ENCODE peak calls at places on chromosomes 3 and 15, in ten cellular contexts. One of them, this sample, is unnamed.

GRCh38 chr3:195548046-195548445 is 4.9 kb upstream of the PPP1R2 start:
- DNase-seq in NCI-H1105: no peak
- DNase-seq in anterior cingulate cortex: no peak
- DNase-seq in hippocampal formation: no peak
- DNase-seq in fibroblast of the aortic adventitia: no peak
- DNase-seq in KG1: no peak
- DNase-seq in HuH-7: no peak
- DNase-seq in upper lobe of right lung: no peak
- DNase-seq in HFF-Myc: no peak
- DNase-seq in GOT3: no peak
- DNase-seq in this sample: no peak

GRCh38 chr15:58839485-58839884 is 68.4 kb downstream of the MINDY2 start:
- DNase-seq in NCI-H1105: no peak
- DNase-seq in anterior cingulate cortex: no peak
- DNase-seq in hippocampal formation: no peak
- DNase-seq in fibroblast of the aortic adventitia: peak
- DNase-seq in KG1: no peak
- DNase-seq in HuH-7: peak
- DNase-seq in upper lobe of right lung: no peak
- DNase-seq in HFF-Myc: no peak
- DNase-seq in GOT3: no peak
- DNase-seq in this sample: peak

GRCh38 chr3:52322466-52322865 is 6.3 kb downstream of the DNAH1 start:
- DNase-seq in NCI-H1105: no peak
- DNase-seq in anterior cingulate cortex: no peak
- DNase-seq in hippocampal formation: no peak
- DNase-seq in fibroblast of the aortic adventitia: no peak
- DNase-seq in KG1: no peak
- DNase-seq in HuH-7: no peak
- DNase-seq in upper lobe of right lung: no peak
- DNase-seq in HFF-Myc: no peak
- DNase-seq in GOT3: no peak
- DNase-seq in this sample: no peak

GRCh38 chr15:31274496-31275330 is 51.9 kb upstream of the KLF13 start:
- DNase-seq in NCI-H1105: no peak
- DNase-seq in anterior cingulate cortex: no peak
- DNase-seq in hippocampal formation: no peak
- DNase-seq in fibroblast of the aortic adventitia: no peak
- DNase-seq in KG1: no peak
- DNase-seq in HuH-7: no peak
- DNase-seq in upper lobe of right lung: no peak
- DNase-seq in HFF-Myc: no peak
- DNase-seq in GOT3: no peak
- DNase-seq in this sample: peak

GRCh38 chr15:64133619-64134018 is 17.9 kb upstream of the SNX22 start:
- DNase-seq in NCI-H1105: no peak
- DNase-seq in anterior cingulate cortex: no peak
- DNase-seq in hippocampal formation: no peak
- DNase-seq in fibroblast of the aortic adventitia: no peak
- DNase-seq in KG1: no peak
- DNase-seq in HuH-7: no peak
- DNase-seq in upper lobe of right lung: no peak
- DNase-seq in HFF-Myc: no peak
- DNase-seq in GOT3: no peak
- DNase-seq in this sample: no peak

GRCh38 chr3:114411811-114412803 is 118.3 kb downstream of the TIGIT start:
- DNase-seq in NCI-H1105: no peak
- DNase-seq in anterior cingulate cortex: no peak
- DNase-seq in hippocampal formation: no peak
- DNase-seq in fibroblast of the aortic adventitia: peak
- DNase-seq in KG1: no peak
- DNase-seq in HuH-7: no peak
- DNase-seq in upper lobe of right lung: no peak
- DNase-seq in HFF-Myc: no peak
- DNase-seq in GOT3: no peak
- DNase-seq in this sample: peak

GRCh38 chr3:126167550-126167949 is 12.8 kb downstream of the ALDH1L1 start:
- DNase-seq in NCI-H1105: no peak
- DNase-seq in anterior cingulate cortex: no peak
- DNase-seq in hippocampal formation: no peak
- DNase-seq in fibroblast of the aortic adventitia: no peak
- DNase-seq in KG1: no peak
- DNase-seq in HuH-7: no peak
- DNase-seq in upper lobe of right lung: no peak
- DNase-seq in HFF-Myc: no peak
- DNase-seq in GOT3: no peak
- DNase-seq in this sample: no peak

GRCh38 chr15:29670945-29671307 is 151.3 kb downstream of the TJP1 start:
- DNase-seq in NCI-H1105: no peak
- DNase-seq in anterior cingulate cortex: no peak
- DNase-seq in hippocampal formation: no peak
- DNase-seq in fibroblast of the aortic adventitia: peak
- DNase-seq in KG1: no peak
- DNase-seq in HuH-7: no peak
- DNase-seq in upper lobe of right lung: no peak
- DNase-seq in HFF-Myc: no peak
- DNase-seq in GOT3: peak
- DNase-seq in this sample: peak

GRCh38 chr3:33541918-33542317 is 101.7 kb upstream of the UBP1 start:
- DNase-seq in NCI-H1105: no peak
- DNase-seq in anterior cingulate cortex: no peak
- DNase-seq in hippocampal formation: no peak
- DNase-seq in fibroblast of the aortic adventitia: no peak
- DNase-seq in KG1: no peak
- DNase-seq in HuH-7: no peak
- DNase-seq in upper lobe of right lung: no peak
- DNase-seq in HFF-Myc: no peak
- DNase-seq in GOT3: no peak
- DNase-seq in this sample: no peak

GRCh38 chr3:76438971-76439370 is 600.9 kb upstream of the ROBO2 start:
- DNase-seq in NCI-H1105: no peak
- DNase-seq in anterior cingulate cortex: no peak
- DNase-seq in hippocampal formation: no peak
- DNase-seq in fibroblast of the aortic adventitia: no peak
- DNase-seq in KG1: no peak
- DNase-seq in HuH-7: no peak
- DNase-seq in upper lobe of right lung: no peak
- DNase-seq in HFF-Myc: no peak
- DNase-seq in GOT3: no peak
- DNase-seq in this sample: no peak

GRCh38 chr3:171121801-171122200 is 95.3 kb upstream of the SLC2A2 start:
- DNase-seq in NCI-H1105: no peak
- DNase-seq in anterior cingulate cortex: no peak
- DNase-seq in hippocampal formation: no peak
- DNase-seq in fibroblast of the aortic adventitia: no peak
- DNase-seq in KG1: no peak
- DNase-seq in HuH-7: no peak
- DNase-seq in upper lobe of right lung: no peak
- DNase-seq in HFF-Myc: no peak
- DNase-seq in GOT3: no peak
- DNase-seq in this sample: no peak

GRCh38 chr3:43957553-43957952 is 266.8 kb downstream of the ABHD5 start:
- DNase-seq in NCI-H1105: no peak
- DNase-seq in anterior cingulate cortex: no peak
- DNase-seq in hippocampal formation: no peak
- DNase-seq in fibroblast of the aortic adventitia: no peak
- DNase-seq in KG1: no peak
- DNase-seq in HuH-7: no peak
- DNase-seq in upper lobe of right lung: no peak
- DNase-seq in HFF-Myc: no peak
- DNase-seq in GOT3: no peak
- DNase-seq in this sample: no peak

GRCh38 chr3:47661121-47661752 is 82.6 kb upstream of the CSPG5 start:
- DNase-seq in NCI-H1105: no peak
- DNase-seq in anterior cingulate cortex: no peak
- DNase-seq in hippocampal formation: no peak
- DNase-seq in fibroblast of the aortic adventitia: peak
- DNase-seq in KG1: no peak
- DNase-seq in HuH-7: no peak
- DNase-seq in upper lobe of right lung: no peak
- DNase-seq in HFF-Myc: peak
- DNase-seq in GOT3: no peak
- DNase-seq in this sample: no peak

GRCh38 chr15:25062551-25063430 is 108.0 kb downstream of the SNRPN start:
- DNase-seq in NCI-H1105: no peak
- DNase-seq in anterior cingulate cortex: no peak
- DNase-seq in hippocampal formation: no peak
- DNase-seq in fibroblast of the aortic adventitia: no peak
- DNase-seq in KG1: no peak
- DNase-seq in HuH-7: no peak
- DNase-seq in upper lobe of right lung: no peak
- DNase-seq in HFF-Myc: no peak
- DNase-seq in GOT3: no peak
- DNase-seq in this sample: no peak

GRCh38 chr3:149792485-149793270 is at the start of gene ANKUB1:
- DNase-seq in NCI-H1105: peak
- DNase-seq in anterior cingulate cortex: no peak
- DNase-seq in hippocampal formation: peak
- DNase-seq in fibroblast of the aortic adventitia: no peak
- DNase-seq in KG1: no peak
- DNase-seq in HuH-7: no peak
- DNase-seq in upper lobe of right lung: no peak
- DNase-seq in HFF-Myc: no peak
- DNase-seq in GOT3: no peak
- DNase-seq in this sample: no peak

This sample was measured in HepG2.